ENCODE peak calls at places on chromosomes 3 and 15, in ten cellular contexts. One of them, this sample, is unnamed.

GRCh38 chr3:32243519-32243918 is 5.0 kb downstream of the CMTM8 start:
- DNase-seq in AG04449: no peak
- DNase-seq in mesothelial cell of epicardium: no peak
- DNase-seq in CD4-positive, alpha-beta T cell: no peak
- DNase-seq in AG10803: no peak
- DNase-seq in NB4: no peak
- DNase-seq in body of pancreas: no peak
- DNase-seq in B cell: no peak
- DNase-seq in OCI-LY7: no peak
- DNase-seq in CD8-positive, alpha-beta T cell: no peak
- DNase-seq in this sample: no peak

GRCh38 chr3:138434875-138435772 is 708 bp downstream of the ESYT3 start:
- DNase-seq in AG10803: no peak
- DNase-seq in B cell: no peak
- DNase-seq in mesothelial cell of epicardium: no peak
- DNase-seq in OCI-LY7: no peak
- DNase-seq in NB4: peak; percentile 38
- DNase-seq in AG04449: no peak
- DNase-seq in CD4-positive, alpha-beta T cell: no peak
- DNase-seq in body of pancreas: peak; percentile 39
- DNase-seq in CD8-positive, alpha-beta T cell: no peak
- DNase-seq in this sample: no peak

GRCh38 chr3:126373682-126374601 is 16.7 kb upstream of the KLF15 start:
- DNase-seq in CD8-positive, alpha-beta T cell: no peak
- DNase-seq in NB4: no peak
- DNase-seq in CD4-positive, alpha-beta T cell: no peak
- DNase-seq in body of pancreas: no peak
- DNase-seq in AG10803: peak; percentile 89
- DNase-seq in OCI-LY7: no peak
- DNase-seq in B cell: no peak
- DNase-seq in mesothelial cell of epicardium: no peak
- DNase-seq in AG04449: peak; percentile 37
- DNase-seq in this sample: no peak

GRCh38 chr3:67415504-67415903 is 238.9 kb downstream of the SUCLG2 start:
- DNase-seq in AG04449: no peak
- DNase-seq in B cell: no peak
- DNase-seq in mesothelial cell of epicardium: no peak
- DNase-seq in CD8-positive, alpha-beta T cell: no peak
- DNase-seq in OCI-LY7: no peak
- DNase-seq in CD4-positive, alpha-beta T cell: no peak
- DNase-seq in AG10803: peak; percentile 67
- DNase-seq in NB4: no peak
- DNase-seq in body of pancreas: no peak
- DNase-seq in this sample: no peak

GRCh38 chr3:112742934-112743333 is 102.0 kb upstream of the CCDC80 start:
- DNase-seq in CD4-positive, alpha-beta T cell: no peak
- DNase-seq in AG04449: no peak
- DNase-seq in body of pancreas: no peak
- DNase-seq in CD8-positive, alpha-beta T cell: no peak
- DNase-seq in B cell: no peak
- DNase-seq in AG10803: no peak
- DNase-seq in OCI-LY7: no peak
- DNase-seq in mesothelial cell of epicardium: no peak
- DNase-seq in NB4: no peak
- DNase-seq in this sample: no peak

GRCh38 chr3:30493912-30494311 is 112.5 kb upstream of the TGFBR2 start:
- DNase-seq in body of pancreas: no peak
- DNase-seq in CD8-positive, alpha-beta T cell: no peak
- DNase-seq in AG04449: no peak
- DNase-seq in mesothelial cell of epicardium: no peak
- DNase-seq in OCI-LY7: no peak
- DNase-seq in AG10803: peak; percentile 83
- DNase-seq in CD4-positive, alpha-beta T cell: no peak
- DNase-seq in B cell: no peak
- DNase-seq in NB4: no peak
- DNase-seq in this sample: no peak

GRCh38 chr3:23738946-23739345 is 66.8 kb upstream of the UBE2E1 start:
- DNase-seq in NB4: no peak
- DNase-seq in B cell: no peak
- DNase-seq in AG10803: no peak
- DNase-seq in CD8-positive, alpha-beta T cell: no peak
- DNase-seq in CD4-positive, alpha-beta T cell: no peak
- DNase-seq in mesothelial cell of epicardium: no peak
- DNase-seq in body of pancreas: no peak
- DNase-seq in OCI-LY7: no peak
- DNase-seq in AG04449: no peak
- DNase-seq in this sample: no peak

GRCh38 chr3:96803860-96804259 is 10.5 kb upstream of the EPHA6 start:
- DNase-seq in AG04449: no peak
- DNase-seq in OCI-LY7: no peak
- DNase-seq in mesothelial cell of epicardium: no peak
- DNase-seq in body of pancreas: no peak
- DNase-seq in NB4: no peak
- DNase-seq in AG10803: no peak
- DNase-seq in B cell: no peak
- DNase-seq in CD4-positive, alpha-beta T cell: no peak
- DNase-seq in CD8-positive, alpha-beta T cell: no peak
- DNase-seq in this sample: no peak

GRCh38 chr3:127070776-127071175 is 87.9 kb downstream of the PLXNA1 start:
- DNase-seq in CD8-positive, alpha-beta T cell: no peak
- DNase-seq in OCI-LY7: no peak
- DNase-seq in body of pancreas: no peak
- DNase-seq in CD4-positive, alpha-beta T cell: no peak
- DNase-seq in mesothelial cell of epicardium: no peak
- DNase-seq in AG10803: no peak
- DNase-seq in AG04449: no peak
- DNase-seq in B cell: no peak
- DNase-seq in NB4: no peak
- DNase-seq in this sample: no peak

GRCh38 chr15:94930945-94931344 is 699.6 kb downstream of the MCTP2 start:
- DNase-seq in B cell: no peak
- DNase-seq in AG04449: no peak
- DNase-seq in body of pancreas: no peak
- DNase-seq in OCI-LY7: no peak
- DNase-seq in CD4-positive, alpha-beta T cell: no peak
- DNase-seq in NB4: no peak
- DNase-seq in CD8-positive, alpha-beta T cell: no peak
- DNase-seq in AG10803: no peak
- DNase-seq in mesothelial cell of epicardium: no peak
- DNase-seq in this sample: no peak

GRCh38 chr3:111649180-111649579 is 54.0 kb upstream of the ZBED2 start:
- DNase-seq in CD8-positive, alpha-beta T cell: no peak
- DNase-seq in OCI-LY7: no peak
- DNase-seq in B cell: no peak
- DNase-seq in AG10803: no peak
- DNase-seq in CD4-positive, alpha-beta T cell: no peak
- DNase-seq in AG04449: no peak
- DNase-seq in body of pancreas: no peak
- DNase-seq in mesothelial cell of epicardium: no peak
- DNase-seq in NB4: no peak
- DNase-seq in this sample: no peak

GRCh38 chr3:181230258-181230657 is 240.7 kb upstream of the DNAJC19 start:
- DNase-seq in NB4: peak; percentile 7
- DNase-seq in OCI-LY7: peak; percentile 1
- DNase-seq in CD4-positive, alpha-beta T cell: no peak
- DNase-seq in mesothelial cell of epicardium: no peak
- DNase-seq in B cell: no peak
- DNase-seq in AG10803: no peak
- DNase-seq in CD8-positive, alpha-beta T cell: no peak
- DNase-seq in body of pancreas: peak; percentile 11
- DNase-seq in AG04449: no peak
- DNase-seq in this sample: no peak
- TF ChIP-seq CTCF in NB4: no peak
- TF ChIP-seq CTCF in OCI-LY7: peak; percentile 45
- TF ChIP-seq CTCF in CD4-positive, alpha-beta T cell: no peak
- TF ChIP-seq CTCF in mesothelial cell of epicardium: no peak
- TF ChIP-seq CTCF in B cell: no peak
- TF ChIP-seq CTCF in AG10803: no peak
- TF ChIP-seq CTCF in CD8-positive, alpha-beta T cell: no peak
- TF ChIP-seq CTCF in body of pancreas: no peak
- TF ChIP-seq CTCF in AG04449: no peak
- TF ChIP-seq CTCF in this sample: no peak

GRCh38 chr15:82305621-82306048 is 43.0 kb downstream of the SAXO2 start:
- DNase-seq in AG10803: no peak
- DNase-seq in CD4-positive, alpha-beta T cell: no peak
- DNase-seq in CD8-positive, alpha-beta T cell: no peak
- DNase-seq in B cell: no peak
- DNase-seq in NB4: no peak
- DNase-seq in body of pancreas: no peak
- DNase-seq in OCI-LY7: no peak
- DNase-seq in mesothelial cell of epicardium: no peak
- DNase-seq in AG04449: no peak
- DNase-seq in this sample: no peak
- TF ChIP-seq CTCF in AG10803: no peak
- TF ChIP-seq CTCF in CD4-positive, alpha-beta T cell: no peak
- TF ChIP-seq CTCF in CD8-positive, alpha-beta T cell: no peak
- TF ChIP-seq CTCF in B cell: no peak
- TF ChIP-seq CTCF in NB4: no peak
- TF ChIP-seq CTCF in body of pancreas: no peak
- TF ChIP-seq CTCF in OCI-LY7: no peak
- TF ChIP-seq CTCF in mesothelial cell of epicardium: no peak
- TF ChIP-seq CTCF in AG04449: no peak
- TF ChIP-seq CTCF in this sample: no peak

GRCh38 chr15:89781891-89782618 is 5.9 kb downstream of the MESP2 start:
- DNase-seq in CD8-positive, alpha-beta T cell: no peak
- DNase-seq in CD4-positive, alpha-beta T cell: no peak
- DNase-seq in NB4: no peak
- DNase-seq in AG10803: peak; percentile 66
- DNase-seq in mesothelial cell of epicardium: no peak
- DNase-seq in body of pancreas: peak; percentile 55
- DNase-seq in B cell: no peak
- DNase-seq in OCI-LY7: no peak
- DNase-seq in AG04449: no peak
- DNase-seq in this sample: no peak
- TF ChIP-seq CTCF in CD8-positive, alpha-beta T cell: no peak
- TF ChIP-seq CTCF in CD4-positive, alpha-beta T cell: no peak
- TF ChIP-seq CTCF in NB4: no peak
- TF ChIP-seq CTCF in AG10803: no peak
- TF ChIP-seq CTCF in mesothelial cell of epicardium: no peak
- TF ChIP-seq CTCF in body of pancreas: no peak
- TF ChIP-seq CTCF in B cell: no peak
- TF ChIP-seq CTCF in OCI-LY7: no peak
- TF ChIP-seq CTCF in AG04449: no peak
- TF ChIP-seq CTCF in this sample: no peak

GRCh38 chr3:5095879-5096278 is 26.2 kb upstream of the ARL8B start:
- DNase-seq in CD8-positive, alpha-beta T cell: no peak
- DNase-seq in CD4-positive, alpha-beta T cell: no peak
- DNase-seq in body of pancreas: no peak
- DNase-seq in AG10803: no peak
- DNase-seq in OCI-LY7: no peak
- DNase-seq in mesothelial cell of epicardium: peak; percentile 47
- DNase-seq in B cell: peak; percentile 9
- DNase-seq in NB4: no peak
- DNase-seq in AG04449: no peak
- DNase-seq in this sample: no peak
- TF ChIP-seq CTCF in CD8-positive, alpha-beta T cell: no peak
- TF ChIP-seq CTCF in CD4-positive, alpha-beta T cell: no peak
- TF ChIP-seq CTCF in body of pancreas: no peak
- TF ChIP-seq CTCF in AG10803: peak; percentile 10
- TF ChIP-seq CTCF in OCI-LY7: no peak
- TF ChIP-seq CTCF in mesothelial cell of epicardium: peak; percentile 36
- TF ChIP-seq CTCF in B cell: no peak
- TF ChIP-seq CTCF in NB4: no peak
- TF ChIP-seq CTCF in AG04449: peak; percentile 20
- TF ChIP-seq CTCF in this sample: no peak

This sample was measured in natural killer cell.